ENCODE peak calls at places on chromosomes 7 and 10, in five cellular contexts. Z, U, M, V and B are unnamed samples.

GRCh38 chr10:122738031-122738430 is 38.4 kb upstream of the C10orf120 start:
- DNase-seq in Z (no peak), U (no peak), M (no peak), V (no peak), B (no peak)

GRCh38 chr7:2521952-2522591 is 2.5 kb downstream of the LFNG start:
- DNase-seq in Z (no peak), U (peak), M (peak), V (no peak), B (peak)

GRCh38 chr10:132422169-132422691 is 25.2 kb downstream of the PWWP2B start:
- DNase-seq in Z (no peak), U (no peak), M (no peak), V (no peak), B (no peak)

GRCh38 chr10:78025685-78026364 is 3.5 kb downstream of the POLR3A start:
- DNase-seq in Z (no peak), U (no peak), M (no peak), V (no peak), B (no peak)

GRCh38 chr7:36623247-36623646 is 101.0 kb downstream of the AOAH start:
- DNase-seq in Z (no peak), U (no peak), M (no peak), V (no peak), B (no peak)

GRCh38 chr7:33677556-33677955 is 227.8 kb upstream of the BMPER start:
- DNase-seq in Z (no peak), U (no peak), M (no peak), V (no peak), B (no peak)

GRCh38 chr7:138716889-138717288 is 15.7 kb upstream of the SVOPL start:
- DNase-seq in Z (no peak), U (no peak), M (no peak), V (no peak), B (no peak)

GRCh38 chr10:5545778-5546710 is 21.3 kb downstream of the CALML3 start:
- DNase-seq in Z (peak), U (no peak), M (peak), V (peak), B (no peak)

GRCh38 chr7:8296362-8296659 is 34.3 kb upstream of the ICA1 start:
- DNase-seq in Z (no peak), U (no peak), M (no peak), V (no peak), B (no peak)

GRCh38 chr10:48770558-48771089 is 86.0 kb downstream of the WDFY4 start:
- DNase-seq in Z (no peak), U (no peak), M (no peak), V (no peak), B (no peak)

GRCh38 chr7:36153571-36154097 is 580 bp downstream of the EEPD1 start:
- DNase-seq in Z (no peak), U (peak), M (peak), V (no peak), B (no peak)

GRCh38 chr7:92777993-92778392 is 58.4 kb downstream of the CDK6 start:
- DNase-seq in Z (no peak), U (no peak), M (no peak), V (no peak), B (no peak)

GRCh38 chr10:132527338-132528063 is 10.1 kb upstream of the INPP5A start:
- DNase-seq in Z (no peak), U (no peak), M (peak), V (no peak), B (no peak)

GRCh38 chr7:23449941-23450340 is 20.4 kb downstream of the IGF2BP3 start:
- DNase-seq in Z (no peak), U (no peak), M (no peak), V (no peak), B (no peak)

GRCh38 chr7:2814682-2815522 is 29.2 kb downstream of the GNA12 start:
- DNase-seq in Z (no peak), U (no peak), M (no peak), V (no peak), B (no peak)

GRCh38 chr10:31062856-31063255 is 31.2 kb upstream of the ZNF438 start:
- DNase-seq in Z (no peak), U (no peak), M (no peak), V (no peak), B (no peak)

GRCh38 chr7:129530881-129531391 is 28.6 kb downstream of the SMKR1 start:
- DNase-seq in Z (no peak), U (no peak), M (no peak), V (peak), B (peak)

GRCh38 chr7:1672851-1673486 is 2.9 kb downstream of the ELFN1 start:
- DNase-seq in Z (no peak), U (no peak), M (no peak), V (no peak), B (no peak)

GRCh38 chr10:14325325-14325955 is 5.3 kb downstream of the FRMD4A start:
- DNase-seq in Z (peak), U (peak), M (peak), V (no peak), B (peak)

GRCh38 chr10:17645591-17646345 is 1.8 kb downstream of the STAM start:
- DNase-seq in Z (no peak), U (no peak), M (no peak), V (no peak), B (peak)

GRCh38 chr7:47763063-47763974 is 181.4 kb upstream of the TNS3 start:
- DNase-seq in Z (no peak), U (no peak), M (no peak), V (peak), B (no peak)

GRCh38 chr7:93704241-93704640 is 129.7 kb upstream of the CALCR start:
- DNase-seq in Z (no peak), U (no peak), M (no peak), V (no peak), B (no peak)

GRCh38 chr10:28997736-28998135 is 291.1 kb upstream of the LYZL1 start:
- DNase-seq in Z (no peak), U (no peak), M (no peak), V (no peak), B (no peak)

GRCh38 chr7:136890379-136890778 is 21.9 kb downstream of the CHRM2 start:
- DNase-seq in Z (no peak), U (no peak), M (no peak), V (no peak), B (no peak)

GRCh38 chr7:46651070-46651469 is 730.0 kb upstream of the IGFBP3 start:
- DNase-seq in Z (no peak), U (no peak), M (no peak), V (no peak), B (no peak)

GRCh38 chr10:77576007-77576367 is 61.6 kb downstream of the KCNMA1 start:
- DNase-seq in Z (no peak), U (no peak), M (no peak), V (no peak), B (no peak)

GRCh38 chr7:128076831-128077271 is 45.6 kb upstream of the LRRC4 start:
- DNase-seq in Z (no peak), U (peak), M (peak), V (no peak), B (no peak)

GRCh38 chr7:20260219-20260618 is 43.0 kb upstream of the MACC1 start:
- DNase-seq in Z (no peak), U (no peak), M (no peak), V (peak), B (no peak)

GRCh38 chr7:85156661-85157213 is 30.1 kb downstream of the SEMA3D start:
- DNase-seq in Z (no peak), U (no peak), M (no peak), V (no peak), B (no peak)

GRCh38 chr7:116211006-116211912 is 920 bp downstream of the TES start:
- DNase-seq in Z (peak), U (peak), M (peak), V (peak), B (peak)

GRCh38 chr7:70736715-70737460 is 395.1 kb upstream of the GALNT17 start:
- DNase-seq in Z (no peak), U (no peak), M (no peak), V (peak), B (no peak)

GRCh38 chr7:27564881-27565482 is 97.7 kb downstream of the HIBADH start:
- DNase-seq in Z (no peak), U (no peak), M (no peak), V (no peak), B (no peak)

GRCh38 chr7:84939888-84940287 is 247.0 kb downstream of the SEMA3D start:
- DNase-seq in Z (no peak), U (no peak), M (peak), V (no peak), B (no peak)

GRCh38 chr7:23544913-23545354 is 13.2 kb upstream of the TRA2A start:
- DNase-seq in Z (no peak), U (peak), M (no peak), V (no peak), B (no peak)

GRCh38 chr7:55893940-55894339 is 6.7 kb downstream of the ZNF713 start:
- DNase-seq in Z (no peak), U (no peak), M (no peak), V (no peak), B (no peak)

GRCh38 chr7:51569176-51569575 is 252.6 kb upstream of the COBL start:
- DNase-seq in Z (no peak), U (no peak), M (no peak), V (no peak), B (no peak)

GRCh38 chr7:1710936-1711335 is 40.9 kb downstream of the ELFN1 start:
- DNase-seq in Z (no peak), U (no peak), M (no peak), V (no peak), B (no peak)

GRCh38 chr7:80387634-80388033 is 124.2 kb downstream of the GNAT3 start:
- DNase-seq in Z (peak), U (no peak), M (no peak), V (no peak), B (no peak)

GRCh38 chr10:95794195-95794594 is 38.2 kb downstream of the ENTPD1 start:
- DNase-seq in Z (no peak), U (no peak), M (no peak), V (no peak), B (no peak)